ENCODE peak calls at places on chromosomes 13 and 19, in five cellular contexts. L, G, Q, P and Y are unnamed samples.

GRCh38 chr19:47779524-47780214 is 1.2 kb downstream of the SELENOW start:
- DNase-seq in L (no peak), G (no peak), Q (peak; percentile 52), P (no peak), Y (no peak)

GRCh38 chr13:43303040-43303729 is 279.8 kb downstream of the DNAJC15 start:
- DNase-seq in L (no peak), G (peak; percentile 75), Q (no peak), P (peak; percentile 67), Y (peak; percentile 72)

GRCh38 chr13:30862707-30863106 is 43.4 kb upstream of the MEDAG start:
- DNase-seq in L (no peak), G (no peak), Q (peak; percentile 64), P (no peak), Y (no peak)

GRCh38 chr13:107743983-107744382 is 471.4 kb downstream of the LIG4 start:
- DNase-seq in L (no peak), G (no peak), Q (no peak), P (no peak), Y (no peak)

GRCh38 chr19:3224346-3225325 is at the start of gene CELF5:
- DNase-seq in L (peak; percentile 39), G (peak; percentile 71), Q (no peak), P (no peak), Y (peak; percentile 86)

GRCh38 chr13:31200636-31200970 is 828 bp downstream of the B3GLCT start:
- DNase-seq in L (no peak), G (peak; percentile 77), Q (no peak), P (no peak), Y (no peak)

GRCh38 chr13:29195459-29195858 is 375.3 kb downstream of the MTUS2 start:
- DNase-seq in L (no peak), G (no peak), Q (no peak), P (no peak), Y (no peak)

GRCh38 chr19:7679017-7679720 is 1.5 kb upstream of the TRAPPC5 start:
- DNase-seq in L (peak; percentile 82), G (peak; percentile 54), Q (no peak), P (peak; percentile 19), Y (no peak)

GRCh38 chr19:47315125-47315821 is 5.6 kb downstream of the C5AR1 start:
- DNase-seq in L (no peak), G (peak; percentile 91), Q (peak; percentile 45), P (no peak), Y (no peak)

GRCh38 chr19:49421039-49421877 is 2.0 kb downstream of the PTH2 start:
- DNase-seq in L (no peak), G (peak; percentile 87), Q (no peak), P (no peak), Y (peak; percentile 99)

GRCh38 chr19:2495651-2496316 is 19.9 kb downstream of the GADD45B start:
- DNase-seq in L (no peak), G (no peak), Q (no peak), P (no peak), Y (no peak)

GRCh38 chr13:110433014-110433413 is 125.9 kb downstream of the COL4A2 start:
- DNase-seq in L (no peak), G (no peak), Q (peak; percentile 60), P (no peak), Y (no peak)

GRCh38 chr19:38932425-38933179 is 1.9 kb downstream of the MRPS12 start:
- DNase-seq in L (peak; percentile 37), G (no peak), Q (no peak), P (no peak), Y (no peak)

GRCh38 chr19:17450264-17451075 is 2.0 kb upstream of the TMEM221 start:
- DNase-seq in L (no peak), G (peak; percentile 24), Q (no peak), P (no peak), Y (no peak)

GRCh38 chr13:23825179-23825578 is 64.0 kb downstream of the MIPEP start:
- DNase-seq in L (no peak), G (no peak), Q (no peak), P (no peak), Y (no peak)

GRCh38 chr19:48393559-48394330 is at the start of gene GRIN2D:
- DNase-seq in L (peak; percentile 21), G (peak; percentile 48), Q (no peak), P (no peak), Y (peak; percentile 73)

GRCh38 chr19:18762125-18763023 is 28.7 kb downstream of the COMP start:
- DNase-seq in L (no peak), G (no peak), Q (no peak), P (no peak), Y (no peak)

GRCh38 chr19:50196322-50196932 is 7.0 kb upstream of the MYH14 start:
- DNase-seq in L (no peak), G (no peak), Q (no peak), P (no peak), Y (no peak)

GRCh38 chr19:703651-704446 is 4.9 kb upstream of the PALM start:
- DNase-seq in L (peak; percentile 39), G (peak; percentile 54), Q (peak; percentile 29), P (no peak), Y (peak; percentile 100)

GRCh38 chr13:42229287-42229686 is 42.7 kb upstream of the AKAP11 start:
- DNase-seq in L (no peak), G (peak; percentile 21), Q (no peak), P (no peak), Y (no peak)

GRCh38 chr19:15180451-15181390 is 20.1 kb downstream of the NOTCH3 start:
- DNase-seq in L (no peak), G (peak; percentile 48), Q (no peak), P (no peak), Y (peak; percentile 81)

GRCh38 chr19:1004803-1005664 is 4.8 kb downstream of the GRIN3B start:
- DNase-seq in L (no peak), G (no peak), Q (no peak), P (no peak), Y (no peak)

GRCh38 chr13:20654156-20654555 is 49.3 kb upstream of the IL17D start:
- DNase-seq in L (no peak), G (no peak), Q (no peak), P (no peak), Y (no peak)

GRCh38 chr13:99288069-99288468 is 19.1 kb downstream of the GPR183 start:
- DNase-seq in L (no peak), G (no peak), Q (no peak), P (no peak), Y (no peak)

GRCh38 chr13:80341098-80341701 is at the start of gene SPRY2:
- DNase-seq in L (no peak), G (peak; percentile 93), Q (peak; percentile 91), P (peak; percentile 95), Y (peak; percentile 85)